ENCODE peak calls at places on chromosomes 7 and 10, in eight cellular contexts. H is right lobe of liver; N is endothelial cell of umbilical vein; X is heart left ventricle; V is SK-N-SH; L is activated CD8-positive, alpha-beta T cell treated with anti-CD3 and anti-CD28 coated beads for 36 hours; U is PC-3; P is A549. W is an unnamed sample.

GRCh38 chr10:97931041-97931440 is 81.4 kb downstream of the GOLGA7B start:
- DNase-seq in H (no peak), N (no peak), X (no peak), V (no peak), L (no peak), U (no peak), P (no peak), W (no peak)

GRCh38 chr10:44651834-44652233 is 259.3 kb upstream of the TMEM72 start:
- DNase-seq in H (no peak), N (no peak), X (no peak), V (no peak), L (no peak), U (peak; percentile 21), P (no peak), W (no peak)

GRCh38 chr7:72751978-72752377 is 76.0 kb downstream of the TYW1B start:
- DNase-seq in H (no peak), N (peak; percentile 48), X (no peak), V (peak; percentile 29), L (no peak), U (no peak), P (no peak), W (no peak)

GRCh38 chr10:129934196-129934925 is 29.7 kb downstream of the EBF3 start:
- DNase-seq in H (no peak), N (no peak), X (no peak), V (no peak), L (no peak), U (no peak), P (no peak), W (no peak)

GRCh38 chr10:11604742-11605650 is 6.5 kb downstream of the USP6NL start:
- DNase-seq in H (no peak), N (no peak), X (no peak), V (no peak), L (no peak), U (no peak), P (no peak), W (no peak)

GRCh38 chr10:48251525-48252353 is 22.8 kb downstream of the FRMPD2 start:
- DNase-seq in H (no peak), N (no peak), X (no peak), V (no peak), L (no peak), U (peak; percentile 43), P (no peak), W (no peak)

GRCh38 chr7:128939861-128940410 is 2.2 kb downstream of the IRF5 start:
- DNase-seq in H (no peak), N (no peak), X (no peak), V (peak; percentile 47), L (no peak), U (no peak), P (no peak), W (peak; percentile 79)

GRCh38 chr7:5528071-5528814 is 104.6 kb upstream of the TNRC18 start:
- DNase-seq in H (peak; percentile 41), N (peak; percentile 30), X (peak; percentile 58), V (no peak), L (peak; percentile 58), U (no peak), P (no peak), W (no peak)

GRCh38 chr7:2403718-2404648 is 572 bp downstream of the CHST12 start:
- DNase-seq in H (peak; percentile 60), N (peak; percentile 42), X (peak; percentile 37), V (peak; percentile 84), L (peak; percentile 48), U (peak; percentile 25), P (peak; percentile 76), W (peak; percentile 64)

GRCh38 chr7:55198634-55199366 is 166.3 kb upstream of the LANCL2 start:
- DNase-seq in H (no peak), N (no peak), X (no peak), V (no peak), L (no peak), U (no peak), P (no peak), W (no peak)

GRCh38 chr7:91249506-91250233 is 14.6 kb upstream of the FZD1 start:
- DNase-seq in H (no peak), N (no peak), X (no peak), V (no peak), L (no peak), U (peak; percentile 78), P (no peak), W (no peak)

GRCh38 chr10:121994429-121994881 is 5.5 kb downstream of the TACC2 start:
- DNase-seq in H (no peak), N (no peak), X (peak; percentile 69), V (no peak), L (no peak), U (peak; percentile 76), P (no peak), W (no peak)
- TF ChIP-seq CTCF in H (no peak), N (no peak), X (no peak), V (no peak), L (no peak), U (no peak), P (no peak), W (no peak)

GRCh38 chr10:126459032-126459831 is 71.0 kb upstream of the ADAM12 start:
- DNase-seq in H (no peak), N (no peak), X (no peak), V (no peak), L (no peak), U (peak; percentile 43), P (no peak), W (no peak)
- TF ChIP-seq CTCF in H (no peak), N (no peak), X (no peak), V (peak; percentile 30), L (no peak), U (no peak), P (peak; percentile 10), W (no peak)

GRCh38 chr7:105589221-105590077 is 8.2 kb upstream of the EFCAB10 start:
- DNase-seq in H (peak; percentile 41), N (peak; percentile 81), X (peak; percentile 31), V (peak; percentile 88), L (peak; percentile 79), U (peak; percentile 92), P (peak; percentile 82), W (peak; percentile 76)

GRCh38 chr7:105591522-105591921 is 10.2 kb upstream of the EFCAB10 start:
- DNase-seq in H (no peak), N (peak; percentile 46), X (no peak), V (no peak), L (no peak), U (no peak), P (no peak), W (no peak)

GRCh38 chr7:105596866-105597265 is 15.6 kb upstream of the EFCAB10 start:
- DNase-seq in H (no peak), N (no peak), X (no peak), V (no peak), L (no peak), U (no peak), P (no peak), W (no peak)

GRCh38 chr7:105590793-105591192 is 9.5 kb upstream of the EFCAB10 start:
- DNase-seq in H (no peak), N (no peak), X (no peak), V (no peak), L (no peak), U (no peak), P (no peak), W (no peak)

GRCh38 chr7:105594034-105594433 is 12.7 kb upstream of the EFCAB10 start:
- DNase-seq in H (peak; percentile 29), N (no peak), X (no peak), V (no peak), L (no peak), U (peak; percentile 40), P (no peak), W (no peak)
- TF ChIP-seq CTCF in H (no peak), N (no peak), X (no peak), V (no peak), L (no peak), U (peak; percentile 55), P (no peak), W (no peak)

DNA sequence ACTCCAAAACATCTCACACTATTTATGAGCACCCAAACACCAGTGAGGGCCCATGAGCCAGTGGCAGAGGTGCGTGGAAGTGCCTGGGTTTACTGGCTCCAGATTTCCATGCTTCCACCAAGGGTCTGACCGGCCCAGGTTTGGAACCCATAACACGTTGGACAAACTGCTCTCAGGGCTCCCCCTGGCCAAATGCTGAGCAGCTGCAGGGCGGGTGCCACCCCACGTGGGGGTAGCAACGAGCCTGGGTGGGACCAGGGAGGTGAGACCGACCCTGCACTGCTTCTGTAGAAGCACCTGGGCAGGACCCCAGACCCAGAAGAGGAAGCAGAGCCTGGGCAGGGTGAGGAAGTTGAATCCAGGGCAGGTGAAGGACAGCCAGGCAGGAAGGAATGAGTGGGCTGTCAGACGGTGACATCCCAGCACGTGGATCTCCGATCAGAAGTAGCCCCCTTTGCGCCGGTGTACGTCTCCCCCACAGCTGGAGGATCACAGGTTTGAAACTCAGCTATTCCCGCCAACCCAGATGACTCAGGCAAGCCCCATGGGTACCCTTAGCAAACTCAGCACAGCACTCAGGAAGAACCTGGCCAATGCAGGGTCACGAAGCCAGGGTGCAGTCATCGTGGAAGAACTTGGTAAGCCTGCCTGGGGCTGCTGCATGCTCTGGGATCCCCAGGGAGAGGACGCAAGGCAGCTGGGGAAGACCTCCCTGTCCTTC is 100.4 kb upstream of the DDC start:
- DNase-seq in H (no peak), N (no peak), X (no peak), V (no peak), L (no peak), U (no peak), P (no peak), W (no peak)
- TF ChIP-seq CTCF in H (no peak), N (no peak), X (no peak), V (no peak), L (no peak), U (peak; percentile 14), P (no peak), W (no peak)

GRCh38 chr10:104657458-104657857 is 16.4 kb downstream of the SORCS3 start:
- DNase-seq in H (no peak), N (no peak), X (no peak), V (no peak), L (no peak), U (no peak), P (no peak), W (no peak)
- TF ChIP-seq CTCF in H (no peak), N (no peak), X (no peak), V (no peak), L (no peak), U (no peak), P (no peak), W (no peak)

GRCh38 chr10:102540023-102540422 is 36.3 kb downstream of the SUFU start:
- DNase-seq in H (no peak), N (peak; percentile 10), X (no peak), V (peak; percentile 39), L (peak; percentile 39), U (peak; percentile 11), P (peak; percentile 32), W (peak; percentile 35)
- TF ChIP-seq CTCF in H (no peak), N (peak; percentile 40), X (no peak), V (peak; percentile 56), L (peak; percentile 46), U (peak; percentile 47), P (peak; percentile 11), W (no peak)